ENCODE peak calls at places on chromosome 10, in nine cellular contexts. M is colonic mucosa; L is IMR-90; Q is tibial nerve; G is heart left ventricle; U is fibroblast of lung; E is CD8-positive, alpha-beta memory T cell; V is GM23248; F is stomach. Z is an unnamed sample. For H3K4me1, the result is how much of the 10 kb centered on the place peaks cover.

GRCh38 chr10:103765168-103765567 is 90.2 kb downstream of the SH3PXD2A start:
- DNase-seq in U (peak), Q (no peak), F (no peak), V (peak), L (peak), E (no peak), M (no peak), G (no peak), Z (no peak)

GRCh38 chr10:7056216-7056615 is 354.6 kb downstream of the SFMBT2 start:
- DNase-seq in V (no peak), F (no peak), U (no peak), G (no peak), Q (no peak), M (no peak), L (no peak), E (no peak), Z (no peak)

GRCh38 chr10:124864421-124865193 is 63.0 kb downstream of the ABRAXAS2 start:
- DNase-seq in G (peak), E (no peak), V (peak), Q (no peak), U (peak), F (peak), L (no peak), M (peak), Z (peak)

GRCh38 chr10:113228570-113228969 is 278.5 kb downstream of the TCF7L2 start:
- DNase-seq in F (no peak), G (no peak), E (no peak), M (no peak), V (peak), Q (no peak), L (peak), U (peak), Z (no peak)

GRCh38 chr10:17229016-17229716 is 1.1 kb downstream of the VIM start:
- DNase-seq in F (peak), V (peak), Q (peak), U (peak), E (peak), M (peak), L (peak), G (peak), Z (peak)

GRCh38 chr10:4370376-4370775 is 455.6 kb upstream of the AKR1E2 start:
- DNase-seq in F (no peak), Q (no peak), U (peak), V (no peak), G (no peak), M (no peak), E (no peak), L (no peak), Z (no peak)

GRCh38 chr10:15735766-15736165 is 16.0 kb upstream of the ITGA8 start:
- DNase-seq in G (no peak), U (peak), E (no peak), V (no peak), F (no peak), L (no peak), M (no peak), Q (no peak), Z (no peak)

GRCh38 chr10:132992433-132993215 is 50.3 kb upstream of the CFAP46 start:
- DNase-seq in L (no peak), V (no peak), G (no peak), F (no peak), Q (no peak), U (no peak), M (no peak), E (no peak), Z (peak)

GRCh38 chr10:30491832-30492530 is 58.0 kb downstream of the MAP3K8 start:
- DNase-seq in Q (no peak), V (no peak), L (no peak), M (no peak), E (no peak), U (no peak), G (no peak), F (no peak), Z (no peak)

GRCh38 chr10:102704915-102705314 is 9.3 kb downstream of the ARL3 start:
- DNase-seq in E (no peak), L (peak), M (no peak), G (no peak), Q (no peak), U (peak), V (peak), F (no peak), Z (no peak)

GRCh38 chr10:22475527-22475856 is 130.2 kb downstream of the SPAG6 start:
- DNase-seq in E (no peak), F (no peak), G (no peak), M (no peak), V (no peak), Q (no peak), L (no peak), U (no peak), Z (no peak)

GRCh38 chr10:130242483-130242882 is 106.3 kb downstream of the GLRX3 start:
- DNase-seq in E (no peak), L (no peak), M (no peak), Q (no peak), F (peak), V (no peak), G (no peak), U (no peak), Z (no peak)

GRCh38 chr10:28367865-28368541 is 65.1 kb upstream of the MPP7 start:
- DNase-seq in E (peak), M (peak), L (no peak), Q (no peak), G (peak), U (peak), V (no peak), F (no peak), Z (peak)

GRCh38 chr10:28370107-28370835 is 67.4 kb upstream of the MPP7 start:
- DNase-seq in E (no peak), U (no peak), V (no peak), M (no peak), Q (no peak), F (no peak), G (no peak), L (no peak), Z (no peak)

GRCh38 chr10:28366943-28367342 is 64.1 kb upstream of the MPP7 start:
- DNase-seq in G (no peak), Q (no peak), U (no peak), E (no peak), V (no peak), M (no peak), F (no peak), L (no peak), Z (no peak)

GRCh38 chr10:28365840-28366239 is 63.0 kb upstream of the MPP7 start:
- DNase-seq in Q (no peak), F (no peak), L (no peak), V (no peak), M (no peak), E (no peak), U (no peak), G (no peak), Z (no peak)

DNA sequence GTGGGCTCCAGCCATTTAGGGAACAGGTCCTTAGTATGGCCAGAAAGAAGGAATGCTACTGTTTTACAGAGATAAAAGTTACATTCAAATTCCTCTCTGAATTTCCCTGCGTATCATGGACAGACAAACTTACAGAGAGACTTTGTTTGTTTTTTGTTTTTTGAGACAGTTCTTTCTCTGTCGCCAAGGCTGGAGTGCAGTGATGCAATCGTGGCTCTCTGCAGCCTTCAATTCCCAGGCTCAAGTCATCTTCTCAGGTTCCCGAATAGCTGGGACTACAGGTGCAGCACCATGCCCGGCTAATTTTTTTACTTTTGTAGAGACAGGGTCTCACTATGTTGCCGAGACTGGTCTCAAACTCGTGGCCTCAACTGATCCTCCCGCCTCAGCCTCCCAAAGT is 64.6 kb upstream of the MPP7 start:
- DNase-seq in M (no peak), G (no peak), F (no peak), U (no peak), E (no peak), L (no peak), V (no peak), Q (no peak), Z (no peak)
- H3K27ac ChIP-seq in M (no peak), G (no peak), F (no peak), U (no peak), E (peak), L (no peak), V (no peak), Q (no peak), Z (no peak)

GRCh38 chr10:11551104-11551503 is 60.3 kb downstream of the USP6NL start:
- DNase-seq in L (no peak), U (no peak), Q (no peak), F (no peak), E (no peak), M (no peak), V (no peak), G (no peak), Z (no peak)

GRCh38 chr10:11548065-11548762 is 63.2 kb downstream of the USP6NL start:
- DNase-seq in F (no peak), Q (no peak), U (no peak), G (no peak), V (no peak), M (no peak), L (no peak), E (no peak), Z (no peak)

GRCh38 chr10:11548763-11549089 is 62.7 kb downstream of the USP6NL start:
- DNase-seq in G (no peak), M (no peak), Q (no peak), U (no peak), V (no peak), L (no peak), F (no peak), E (no peak), Z (no peak)

GRCh38 chr10:11546581-11546980 is 64.9 kb downstream of the USP6NL start:
- DNase-seq in G (no peak), U (peak), Q (no peak), M (no peak), L (peak), F (no peak), V (peak), E (no peak), Z (no peak)

GRCh38 chr10:11547111-11547625 is 64.3 kb downstream of the USP6NL start:
- DNase-seq in M (no peak), E (no peak), G (no peak), F (no peak), V (peak), L (no peak), Q (no peak), U (peak), Z (no peak)
- H3K4me1 ChIP-seq in M (under half), E (under half), G (under half), F (under half), V (under half), L (under half), Q (under half), U (under half), Z (under half)

GRCh38 chr10:95517536-95518454 is 43.4 kb downstream of the SORBS1 start:
- DNase-seq in M (peak), V (peak), L (peak), U (peak), G (no peak), E (no peak), Q (no peak), F (peak), Z (no peak)
- H3K27ac ChIP-seq in M (peak), V (no peak), L (no peak), U (no peak), G (peak), E (no peak), Q (no peak), F (peak), Z (peak)

DNA sequence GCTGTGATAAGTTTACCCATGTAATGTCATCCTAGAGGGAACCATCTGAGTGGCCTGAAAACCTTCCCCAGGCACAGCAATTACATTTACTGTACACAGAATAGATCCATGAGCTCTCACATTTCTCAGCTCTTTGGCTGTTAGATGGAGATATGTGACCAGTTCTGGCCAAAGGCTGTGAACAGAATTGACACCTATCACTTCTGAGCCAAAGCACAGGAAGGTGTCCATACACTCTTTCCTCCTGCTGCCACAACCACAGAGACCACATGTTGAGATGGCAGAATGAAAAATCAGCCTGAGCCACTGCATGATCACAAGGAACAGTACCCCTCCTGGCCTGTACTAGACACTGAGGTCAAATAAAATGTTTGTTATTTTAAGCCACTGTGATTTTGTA is 44.3 kb upstream of the ATOH7 start:
- DNase-seq in Q (no peak), V (no peak), G (no peak), F (no peak), L (no peak), M (no peak), E (no peak), U (no peak), Z (no peak)
- H3K4me1 ChIP-seq in Q (under half), V (under half), G (under half), F (under half), L (under half), M (under half), E (under half), U (under half), Z (under half)

Z was measured in left ventricle myocardium inferior.